ENCODE peak calls at places on chromosome 7, in four cellular contexts. K is neural crest cell, C is A549, J is progenitor cell of endocrine pancreas. P is an unnamed sample.

GRCh38 chr7:50308301-50309129 is 4.0 kb downstream of the IKZF1 start:
- DNase-seq in K (no peak), C (no peak), J (no peak), P (no peak)

GRCh38 chr7:18177815-18178660 is 150.4 kb upstream of the PRPS1L1 start:
- DNase-seq in C (peak; percentile 68), J (no peak), K (no peak), P (no peak)

GRCh38 chr7:128266891-128267839 is 26.1 kb downstream of the LEP start:
- DNase-seq in J (no peak), C (no peak), K (peak; percentile 18), P (peak; percentile 42)

GRCh38 chr7:106216517-106217088 is 68.2 kb downstream of the NAMPT start:
- DNase-seq in K (no peak), C (peak; percentile 88), J (no peak), P (no peak)

GRCh38 chr7:50866343-50867047 is 83.8 kb upstream of the GRB10 start:
- DNase-seq in C (no peak), J (no peak), K (no peak), P (no peak)

GRCh38 chr7:11206131-11206921 is 232.7 kb downstream of the PHF14 start:
- DNase-seq in J (no peak), K (no peak), C (no peak), P (no peak)

GRCh38 chr7:74027683-74028320 is at the start of gene ELN:
- DNase-seq in C (no peak), J (no peak), K (no peak), P (no peak)

GRCh38 chr7:10733747-10734146 is 239.9 kb upstream of the PHF14 start:
- DNase-seq in C (no peak), J (no peak), K (no peak), P (no peak)

DNA sequence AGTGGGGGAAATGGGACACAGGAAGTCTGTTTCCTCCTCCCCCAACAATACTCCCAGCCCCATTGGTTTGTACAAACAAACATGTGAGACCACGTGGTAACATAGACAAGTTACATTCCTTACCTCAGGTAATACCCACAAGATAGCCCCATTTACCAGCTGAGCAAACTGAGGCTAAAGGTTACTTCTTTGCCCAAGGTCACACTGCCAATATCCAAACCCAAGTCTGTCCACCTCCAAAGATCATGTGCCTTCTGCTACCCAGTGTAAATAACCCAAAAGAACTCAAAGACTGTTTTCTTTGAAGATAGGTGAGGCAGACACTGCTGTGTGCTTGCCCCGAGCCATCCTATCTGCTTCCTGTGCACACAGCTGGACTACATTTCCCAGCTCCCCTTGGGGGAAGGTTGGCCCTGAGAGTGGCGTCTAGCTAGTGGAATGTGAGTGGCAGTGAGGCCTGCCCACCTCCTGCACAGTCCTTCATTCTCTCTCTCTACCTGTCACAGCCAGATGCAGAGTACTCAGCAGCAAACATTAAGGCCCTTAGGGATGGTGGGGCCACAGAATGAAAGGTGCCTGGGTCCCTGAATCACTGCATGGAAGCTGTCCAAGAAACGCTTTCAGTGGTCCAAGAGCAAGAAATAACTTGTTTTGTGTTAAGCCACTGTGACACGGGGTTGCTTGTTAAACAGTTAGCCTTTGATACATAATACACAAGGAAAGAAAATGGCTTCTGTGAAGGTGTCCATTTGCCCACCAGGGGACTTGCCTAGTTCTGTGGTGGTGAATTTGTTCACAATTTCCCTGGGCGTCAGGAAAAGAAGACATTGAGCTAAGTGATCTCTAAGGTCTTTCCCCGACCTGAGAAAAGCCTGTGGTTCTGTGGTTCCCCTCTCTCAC is 257.7 kb upstream of the NFE2L3 start:
- DNase-seq in J (no peak), C (peak; percentile 43), K (no peak), P (no peak)
- TF ChIP-seq CTCF in J (no peak), C (no peak), K (peak; percentile 22), P (no peak)

DNA sequence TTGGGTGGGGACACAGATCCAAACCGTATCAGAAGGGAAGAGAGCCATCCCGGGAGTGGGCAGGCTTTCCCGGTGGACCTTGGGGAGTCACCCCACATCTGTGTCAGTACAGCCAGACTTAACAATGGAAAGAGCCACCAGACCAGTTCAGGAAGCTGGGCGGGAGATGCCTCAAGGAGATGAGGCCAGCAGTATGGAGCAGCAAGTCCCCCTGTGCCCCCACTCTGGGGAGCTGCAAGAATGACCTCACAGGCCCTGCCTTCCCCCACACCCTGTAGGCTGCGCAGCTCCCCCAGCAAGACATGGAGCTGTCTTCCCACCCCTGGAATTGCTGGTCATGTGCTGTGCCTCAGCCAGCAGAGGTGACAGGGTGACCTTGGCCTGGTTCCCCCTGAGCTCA is 76.8 kb upstream of the INSIG1 start:
- DNase-seq in K (no peak), C (no peak), J (no peak), P (no peak)
- TF ChIP-seq CTCF in K (no peak), C (no peak), J (no peak), P (no peak)

GRCh38 chr7:69067397-69067796 is 530.9 kb upstream of the AUTS2 start:
- DNase-seq in J (no peak), C (peak; percentile 50), K (no peak), P (no peak)
- TF ChIP-seq CTCF in J (peak; percentile 65), C (no peak), K (peak; percentile 55), P (no peak)

GRCh38 chr7:27210441-27211083 is 10.7 kb upstream of the HOXA13 start:
- DNase-seq in K (peak; percentile 64), J (no peak), C (peak; percentile 64), P (no peak)
- TF ChIP-seq CTCF in K (peak; percentile 79), J (peak; percentile 74), C (peak; percentile 67), P (peak; percentile 86)

DNA sequence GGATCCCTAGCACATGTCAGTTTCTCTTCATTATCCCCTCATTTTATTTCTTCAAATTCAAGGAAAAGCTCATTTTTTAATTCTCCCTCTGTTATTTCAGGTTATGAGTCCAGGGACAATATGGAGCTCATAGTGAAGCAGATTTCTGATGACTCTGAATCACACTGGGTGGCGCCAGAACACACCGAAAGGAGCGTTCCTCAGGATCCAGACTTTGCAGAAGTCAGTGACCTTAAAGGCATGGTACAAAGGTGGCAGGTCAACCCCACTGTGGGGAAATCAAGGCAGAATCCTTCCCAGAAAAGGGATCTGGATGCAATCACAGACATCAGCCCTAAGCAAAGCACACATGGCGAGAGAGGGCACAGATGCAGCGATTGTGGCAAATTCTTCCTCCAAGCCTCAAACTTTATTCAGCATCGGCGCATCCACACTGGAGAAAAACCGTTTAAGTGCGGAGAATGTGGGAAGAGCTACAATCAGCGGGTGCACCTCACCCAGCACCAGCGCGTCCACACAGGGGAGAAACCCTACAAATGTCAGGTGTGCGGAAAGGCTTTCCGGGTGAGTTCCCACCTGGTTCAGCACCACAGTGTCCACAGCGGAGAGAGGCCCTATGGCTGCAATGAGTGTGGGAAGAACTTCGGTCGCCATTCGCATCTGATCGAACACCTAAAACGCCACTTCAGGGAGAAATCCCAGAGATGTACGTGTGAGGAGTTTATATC is 21.4 kb downstream of the ZKSCAN5 start:
- DNase-seq in J (no peak), C (peak; percentile 38), K (no peak), P (no peak)
- TF ChIP-seq CTCF in J (peak; percentile 14), C (no peak), K (peak; percentile 44), P (no peak)

GRCh38 chr7:66187894-66188293 is 17.2 kb upstream of the TPST1 start:
- DNase-seq in J (no peak), K (no peak), C (no peak), P (no peak)
- TF ChIP-seq CTCF in J (no peak), K (no peak), C (no peak), P (no peak)

DNA sequence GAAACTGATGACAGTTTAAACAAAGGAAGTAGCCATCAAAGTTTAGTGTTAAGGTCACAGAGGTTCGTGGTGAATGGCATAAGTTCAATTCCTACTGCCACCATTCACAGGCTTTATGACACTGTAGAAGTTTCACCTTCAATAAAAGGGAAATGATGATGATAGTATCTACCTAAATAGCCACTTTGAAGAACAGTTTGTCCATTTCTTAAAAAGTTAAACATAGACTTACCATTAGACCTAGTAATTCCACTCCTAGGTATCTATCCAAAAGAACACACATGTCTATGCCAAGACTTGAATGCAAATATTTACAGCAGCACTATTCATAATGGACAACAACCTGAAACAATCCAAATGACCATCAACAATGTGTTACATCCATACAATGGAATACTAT is 18.9 kb upstream of the GSTK1 start:
- DNase-seq in J (no peak), K (no peak), C (no peak), P (no peak)
- TF ChIP-seq CTCF in J (no peak), K (no peak), C (no peak), P (no peak)

DNA sequence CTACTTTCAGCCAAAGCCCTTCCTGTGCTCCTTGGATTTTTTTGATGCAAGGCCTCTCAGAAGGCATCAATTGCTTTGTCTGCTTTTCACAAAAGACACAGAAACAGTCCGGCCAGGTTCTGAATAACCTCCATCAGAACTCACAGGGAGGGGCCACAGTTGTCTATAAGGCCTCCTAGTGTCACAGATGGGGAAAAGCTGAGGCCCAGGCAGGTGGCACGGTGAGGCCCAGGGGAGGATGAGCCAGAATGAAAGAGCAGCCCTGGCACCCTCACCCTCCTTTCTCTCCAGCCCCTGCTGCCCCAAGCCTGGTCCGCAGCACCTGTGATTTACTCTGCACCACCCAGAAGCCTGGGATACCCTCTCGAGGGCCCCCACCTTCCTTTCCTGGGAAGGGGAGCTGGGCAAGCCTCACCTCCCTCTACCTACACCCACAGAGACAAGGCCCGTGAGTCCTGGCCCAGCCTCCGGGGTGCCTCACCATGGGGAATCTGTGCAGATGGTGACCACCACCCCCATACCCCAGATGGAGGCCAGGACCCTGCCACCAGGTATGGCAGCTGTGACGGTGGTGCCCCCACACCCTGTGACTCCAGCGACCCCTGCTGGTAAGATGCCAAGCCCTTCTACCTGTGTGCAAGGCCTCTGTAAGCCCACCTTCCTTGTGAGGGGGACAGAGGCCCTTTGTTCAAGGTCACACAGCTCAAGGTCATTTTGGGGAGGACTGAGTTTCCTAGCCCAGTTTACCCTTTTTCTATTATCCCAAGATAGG is 26.2 kb upstream of the ZNF467 start:
- DNase-seq in C (peak; percentile 22), K (no peak), J (peak; percentile 49), P (peak; percentile 51)
- TF ChIP-seq CTCF in C (peak; percentile 25), K (peak; percentile 50), J (peak; percentile 59), P (peak; percentile 30)

DNA sequence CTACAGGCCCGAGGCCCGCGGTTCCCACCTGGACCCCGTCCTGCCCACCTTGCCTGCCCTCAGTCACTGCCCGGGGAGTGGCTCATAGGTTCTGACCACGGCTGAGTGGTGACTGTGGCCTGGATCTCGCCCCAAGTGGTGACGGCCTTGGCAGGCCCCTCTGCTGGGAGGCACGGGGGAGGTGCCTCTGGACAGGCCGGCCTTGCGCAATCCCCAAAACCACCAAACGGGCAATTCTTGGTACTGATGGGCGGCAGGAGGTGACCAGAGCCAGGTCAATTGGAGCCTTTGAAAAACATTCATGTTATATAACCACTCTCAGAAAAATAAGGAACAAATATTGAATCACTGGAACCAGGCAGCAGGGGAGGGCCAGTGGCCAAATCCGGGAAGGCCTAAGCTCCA is 83.4 kb downstream of the PRKAG2 start:
- DNase-seq in J (no peak), C (no peak), K (no peak), P (no peak)
- TF ChIP-seq CTCF in J (no peak), C (no peak), K (no peak), P (no peak)

GRCh38 chr7:104111294-104111693 is 96.5 kb downstream of the ORC5 start:
- DNase-seq in C (no peak), K (no peak), J (no peak), P (no peak)

DNA sequence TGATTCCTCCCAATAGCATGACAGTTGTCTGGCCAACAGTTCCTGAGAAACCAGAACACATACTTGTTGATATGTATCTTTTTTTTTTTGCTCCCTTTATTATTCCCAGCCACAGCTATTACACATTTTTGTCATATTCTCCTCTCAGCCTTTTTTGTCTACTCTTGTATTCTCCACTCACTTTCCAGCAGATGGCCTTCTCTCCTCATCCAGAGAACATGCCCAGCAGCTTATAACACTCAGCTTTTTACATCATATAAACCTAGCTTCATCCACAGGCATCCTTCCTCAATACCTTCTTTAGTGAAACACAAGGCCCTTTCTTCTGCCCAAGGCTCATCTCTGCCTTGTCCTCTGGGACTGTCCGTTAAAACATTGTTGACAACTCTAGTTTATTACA is 101.7 kb downstream of the ORC5 start:
- DNase-seq in C (no peak), K (no peak), J (no peak), P (no peak)
- TF ChIP-seq CTCF in C (no peak), K (no peak), J (no peak), P (no peak)

P was measured in mesothelial cell of epicardium.